ENCODE peak calls at places on chromosome 3, in eight cellular contexts. C is HL-60, O is fibroblast of pulmonary artery, W is neural progenitor cell, J is psoas muscle, U is heart left ventricle, K is Panc1, G is ovary. H is an unnamed sample.

GRCh38 chr3:53243165-53243564 is 12.7 kb downstream of the TKT start:
- DNase-seq in J (no peak), O (peak), C (peak), U (no peak), K (no peak), W (no peak), G (no peak), H (peak)

GRCh38 chr3:132544130-132544529 is 52.9 kb upstream of the ACKR4 start:
- DNase-seq in W (no peak), O (no peak), J (no peak), U (no peak), C (no peak), K (no peak), G (no peak), H (no peak)

GRCh38 chr3:143565943-143566342 is 282.3 kb downstream of the SLC9A9 start:
- DNase-seq in O (peak), J (no peak), C (peak), K (no peak), G (no peak), W (no peak), U (no peak), H (no peak)

GRCh38 chr3:110995461-110996226 is 76.0 kb upstream of the NECTIN3 start:
- DNase-seq in G (no peak), C (peak), O (peak), J (no peak), W (no peak), U (no peak), K (no peak), H (no peak)

GRCh38 chr3:123521179-123521969 is 63.5 kb downstream of the HACD2 start:
- DNase-seq in C (peak), G (no peak), K (no peak), J (no peak), U (no peak), W (no peak), O (peak), H (no peak)

GRCh38 chr3:194658477-194659242 is 13.3 kb downstream of the LSG1 start:
- DNase-seq in J (no peak), W (no peak), C (no peak), G (no peak), O (peak), U (no peak), K (no peak), H (no peak)

GRCh38 chr3:67657192-67657591 is 2.8 kb upstream of the SUCLG2 start:
- DNase-seq in G (no peak), C (peak), J (no peak), W (no peak), U (no peak), K (no peak), O (no peak), H (no peak)

GRCh38 chr3:24052446-24052845 is 107.4 kb downstream of the NR1D2 start:
- DNase-seq in J (no peak), K (no peak), W (no peak), C (no peak), O (no peak), G (no peak), U (no peak), H (no peak)

GRCh38 chr3:14606663-14607339 is 44.8 kb upstream of the CCDC174 start:
- DNase-seq in J (no peak), K (no peak), O (no peak), U (no peak), C (no peak), W (no peak), G (no peak), H (no peak)

GRCh38 chr3:64687781-64688515 is at the start of gene ADAMTS9:
- DNase-seq in K (no peak), U (peak), G (peak), J (peak), C (no peak), O (peak), W (peak), H (peak)

GRCh38 chr3:42264399-42265058 is 1.5 kb downstream of the CCK start:
- DNase-seq in J (peak), U (no peak), C (no peak), K (no peak), W (no peak), G (no peak), O (peak), H (peak)

GRCh38 chr3:148863297-148863696 is 1.8 kb upstream of the CPA3 start:
- DNase-seq in C (no peak), K (no peak), O (no peak), W (no peak), G (no peak), J (no peak), U (no peak), H (no peak)

DNA sequence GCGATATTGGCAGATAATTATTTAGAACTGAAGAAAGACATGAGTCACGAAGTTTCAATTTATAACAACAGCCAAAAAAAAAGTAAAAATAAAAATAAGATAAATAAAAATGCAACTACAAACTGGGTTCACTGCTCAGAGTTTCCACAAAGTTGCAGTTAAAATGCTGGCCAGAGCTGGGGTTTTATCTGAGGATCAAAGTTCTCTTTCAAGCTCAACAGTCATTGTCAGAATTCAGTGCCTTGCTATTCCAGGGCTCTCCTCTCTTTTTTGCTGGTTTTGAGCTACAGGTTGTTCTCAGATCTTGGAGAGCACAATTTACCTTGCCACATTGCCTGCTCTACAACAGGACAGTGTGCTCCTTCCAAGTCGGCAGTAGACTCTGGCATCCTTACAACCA is 60.1 kb downstream of the PYDC2 start:
- DNase-seq in G (no peak), C (no peak), O (no peak), U (no peak), J (no peak), W (no peak), K (no peak), H (no peak)
- TF ChIP-seq CTCF in G (no peak), C (no peak), O (no peak), U (no peak), J (no peak), W (no peak), K (no peak), H (no peak)

GRCh38 chr3:191135175-191135574 is 63.9 kb upstream of the OSTN start:
- DNase-seq in W (no peak), G (no peak), K (no peak), C (no peak), J (no peak), U (no peak), O (no peak), H (no peak)
- TF ChIP-seq CTCF in W (no peak), G (no peak), K (no peak), C (no peak), J (no peak), U (no peak), O (no peak), H (no peak)

DNA sequence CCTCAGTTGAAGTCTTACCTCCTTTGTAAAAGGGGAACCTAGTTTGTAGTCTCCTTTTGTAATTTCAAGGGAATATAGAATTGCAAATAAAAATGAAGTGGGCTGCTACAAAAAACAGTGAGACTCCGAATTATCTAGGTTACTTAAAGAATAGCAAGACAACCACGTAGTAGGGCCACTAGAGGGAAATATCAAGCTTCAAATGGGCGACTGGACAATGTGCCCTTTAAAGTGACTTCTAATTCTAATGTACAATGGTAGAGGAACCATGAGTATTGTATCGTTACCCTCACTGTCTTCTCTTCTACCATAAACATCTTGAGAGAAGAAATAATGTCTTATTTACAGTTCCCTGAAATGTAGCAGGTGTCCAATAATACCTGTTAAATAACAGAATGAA is 56.3 kb downstream of the TP63 start:
- DNase-seq in J (no peak), C (no peak), G (no peak), U (no peak), W (peak), K (no peak), O (no peak), H (no peak)
- TF ChIP-seq CTCF in J (no peak), C (no peak), G (no peak), U (no peak), W (peak), K (no peak), O (no peak), H (no peak)

DNA sequence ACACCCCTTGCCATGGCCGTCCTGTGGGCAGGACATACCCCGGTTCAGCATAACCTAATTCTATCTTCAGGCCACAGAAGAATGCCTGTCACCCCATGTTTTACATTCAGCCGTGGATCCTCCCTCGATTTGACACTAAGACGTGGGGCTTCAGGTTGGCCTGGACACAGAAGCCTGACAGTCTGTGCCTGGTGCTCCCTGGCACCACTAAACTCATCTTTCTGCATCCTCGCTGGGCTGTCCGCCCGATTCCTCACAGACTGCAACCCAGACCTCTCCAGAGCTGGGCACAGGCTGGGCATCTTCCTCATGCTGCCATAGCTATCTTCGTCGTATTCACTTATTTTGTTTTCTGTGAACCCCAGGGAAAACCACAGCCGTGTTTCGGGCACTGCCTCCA is 117.8 kb upstream of the IQSEC1 start:
- DNase-seq in O (no peak), U (no peak), G (no peak), C (no peak), W (no peak), J (no peak), K (no peak), H (no peak)
- TF ChIP-seq CTCF in O (no peak), U (no peak), G (no peak), C (no peak), W (no peak), J (no peak), K (no peak), H (no peak)

GRCh38 chr3:51955893-51956770 is 951 bp downstream of the GPR62 start:
- DNase-seq in U (peak), C (peak), G (peak), O (peak), K (no peak), J (peak), W (peak), H (no peak)
- TF ChIP-seq CTCF in U (peak), C (no peak), G (peak), O (peak), K (no peak), J (peak), W (peak), H (peak)

GRCh38 chr3:157573281-157573680 is 70.1 kb upstream of the VEPH1 start:
- DNase-seq in U (no peak), C (no peak), O (peak), J (no peak), W (no peak), K (no peak), G (no peak), H (no peak)

GRCh38 chr3:157574580-157574979 is 71.4 kb upstream of the VEPH1 start:
- DNase-seq in J (no peak), U (no peak), W (no peak), K (no peak), O (no peak), G (no peak), C (no peak), H (no peak)

GRCh38 chr3:157573780-157574378 is 70.7 kb upstream of the VEPH1 start:
- DNase-seq in G (no peak), O (peak), U (no peak), J (no peak), W (no peak), K (no peak), C (no peak), H (no peak)

DNA sequence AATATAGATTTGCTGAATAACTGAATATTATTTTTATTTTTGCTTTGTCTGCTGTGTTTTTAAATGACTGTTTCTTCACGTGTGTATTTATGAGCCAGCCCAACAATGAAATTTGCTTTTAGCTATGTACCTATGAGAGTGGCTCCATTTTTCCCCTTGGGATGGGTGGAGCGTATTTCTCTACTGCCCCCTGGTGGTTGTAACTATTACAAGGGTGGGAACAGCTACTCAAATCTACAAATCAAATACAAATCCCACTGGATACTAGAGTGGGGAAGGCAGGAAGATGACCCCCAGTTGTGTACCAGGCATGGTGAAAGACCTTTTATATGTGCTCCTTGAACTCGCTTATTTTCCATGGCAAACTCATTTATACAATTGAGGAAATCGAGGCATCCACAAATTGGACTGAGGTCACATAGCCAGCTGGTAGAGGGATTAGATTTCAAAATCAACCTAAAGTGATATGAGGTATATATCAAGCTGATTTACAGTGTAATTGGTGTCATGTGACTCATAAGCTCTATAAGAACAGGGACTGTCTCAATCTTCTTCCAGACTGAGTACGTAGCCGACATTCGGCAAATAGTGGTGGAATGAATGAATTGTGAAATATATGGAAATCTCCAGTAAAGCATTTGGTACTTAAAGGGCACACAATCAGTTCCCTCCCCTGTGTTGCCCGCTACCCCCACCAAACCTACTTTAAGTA is 69.5 kb upstream of the VEPH1 start:
- DNase-seq in O (peak), G (no peak), W (peak), C (peak), K (peak), J (no peak), U (no peak), H (no peak)
- TF ChIP-seq CTCF in O (peak), G (no peak), W (peak), C (peak), K (peak), J (peak), U (peak), H (peak)

DNA sequence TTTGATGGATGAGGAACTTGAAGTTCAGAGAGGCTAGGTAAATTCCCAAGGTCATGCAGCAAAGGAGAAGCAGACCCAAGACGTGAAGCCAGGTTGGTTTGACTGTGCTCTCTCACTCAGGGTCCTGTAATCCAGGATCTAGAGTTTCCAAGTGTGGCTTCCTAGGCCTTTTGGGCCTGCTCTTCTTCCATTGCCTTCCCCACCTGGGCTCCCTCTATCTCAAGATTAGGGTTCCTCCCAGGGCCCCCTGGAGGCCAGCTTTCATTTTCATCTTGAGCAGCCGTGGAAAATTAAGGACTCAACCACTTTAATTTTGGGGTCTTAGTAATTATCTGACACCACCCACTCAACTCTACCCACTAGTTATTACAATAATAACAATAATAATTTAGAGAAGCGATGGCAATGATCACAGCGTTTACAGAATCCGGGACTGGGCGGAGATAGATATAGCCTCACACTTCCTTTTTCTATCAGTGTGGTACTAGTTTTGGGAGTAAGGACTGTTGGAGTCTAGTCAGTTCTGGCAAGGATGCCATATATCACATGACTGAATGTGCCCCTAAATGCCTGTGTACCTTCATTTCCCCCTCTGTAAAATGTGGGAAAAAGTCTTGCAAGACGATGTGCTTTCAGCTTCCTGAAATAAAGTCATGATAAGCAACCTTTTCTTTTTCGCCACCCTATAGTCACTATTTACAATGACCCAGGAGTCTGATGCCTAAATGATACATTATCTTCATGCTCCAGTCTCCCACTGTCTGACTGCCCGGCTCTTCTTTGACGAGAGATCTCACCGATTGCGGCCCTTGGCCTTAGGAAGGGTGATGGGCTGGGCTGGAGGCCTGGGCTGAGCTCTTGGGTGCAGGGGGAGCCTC is 30.2 kb upstream of the MAGEF1 start:
- DNase-seq in G (no peak), W (peak), C (no peak), J (no peak), O (no peak), K (no peak), U (no peak), H (no peak)
- TF ChIP-seq CTCF in G (no peak), W (no peak), C (no peak), J (no peak), O (no peak), K (no peak), U (no peak), H (no peak)

DNA sequence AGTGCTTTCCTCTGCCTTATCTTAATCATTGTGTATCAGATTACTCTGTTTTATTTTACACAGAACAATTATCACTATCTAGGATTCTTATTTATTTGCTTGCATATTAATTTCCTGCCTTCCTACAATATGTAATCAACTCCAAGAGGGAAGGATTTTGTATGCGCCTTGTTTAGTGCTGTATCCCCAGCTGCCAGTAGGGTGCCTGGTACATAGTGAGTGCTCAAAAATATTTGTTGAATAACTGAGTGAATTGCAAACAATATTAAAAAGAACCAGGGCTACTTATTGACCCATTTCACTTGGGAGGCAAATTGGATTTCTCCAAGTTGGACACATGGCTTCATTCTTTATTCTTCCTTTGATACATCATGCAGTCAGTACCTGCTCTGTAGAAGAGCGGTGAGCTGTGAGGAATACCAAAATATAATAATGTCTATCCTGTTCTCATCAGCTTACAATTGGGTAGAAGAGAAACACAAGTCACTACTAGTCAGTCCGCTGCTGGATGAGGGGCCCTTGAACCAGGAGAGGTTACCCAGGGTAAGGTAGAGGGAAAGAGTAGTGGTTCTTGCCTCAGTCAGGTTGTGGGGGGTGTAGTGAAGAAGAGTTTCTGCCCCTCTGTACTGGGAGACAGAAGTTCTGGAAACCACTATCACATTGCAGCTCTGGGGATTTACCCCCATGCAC is 233.9 kb upstream of the ZBTB20 start:
- DNase-seq in W (no peak), G (no peak), J (no peak), O (no peak), U (no peak), K (no peak), C (no peak), H (no peak)
- TF ChIP-seq CTCF in W (peak), G (no peak), J (no peak), O (peak), U (no peak), K (peak), C (no peak), H (no peak)

H was measured in upper lobe of right lung.